ENCODE peak calls at places on chromosomes 6 and 20, in seven cellular contexts. A is HCT116, F is transverse colon, K is tibial nerve, O is stomach, C is lower leg skin, Z is HepG2. N is an unnamed sample.
A peak's percentile ranks its signal among the peaks of the same experiment; 100 is the strongest.

GRCh38 chr6:55675936-55676335 is 96.9 kb upstream of the HMGCLL1 start:
- DNase-seq in A (no peak), F (no peak), K (no peak), O (no peak), C (no peak), Z (no peak), N (no peak)

GRCh38 chr6:149990672-149991402 is 27.1 kb downstream of the ULBP1 start:
- DNase-seq in A (no peak), F (no peak), K (no peak), O (no peak), C (no peak), Z (no peak), N (no peak)

GRCh38 chr6:136989591-136990578 is 54.9 kb downstream of the IL20RA start:
- DNase-seq in A (no peak), F (peak; percentile 23), K (no peak), O (no peak), C (no peak), Z (no peak), N (peak; percentile 74)

GRCh38 chr6:103516336-103516735 is 1343.4 kb downstream of the HACE1 start:
- DNase-seq in A (no peak), F (no peak), K (no peak), O (no peak), C (no peak), Z (no peak), N (no peak)

GRCh38 chr6:158817298-158818007 is 1.7 kb downstream of the EZR start:
- DNase-seq in A (no peak), F (peak; percentile 68), K (no peak), O (peak; percentile 83), C (no peak), Z (peak; percentile 49), N (peak; percentile 70)

GRCh38 chr6:159378361-159378760 is 209.2 kb downstream of the FNDC1 start:
- DNase-seq in A (no peak), F (no peak), K (no peak), O (no peak), C (no peak), Z (no peak), N (no peak)

GRCh38 chr6:150208606-150209352 is 65.9 kb downstream of the PPP1R14C start:
- DNase-seq in A (no peak), F (no peak), K (no peak), O (no peak), C (no peak), Z (no peak), N (no peak)

GRCh38 chr20:63100926-63101699 is 94.3 kb upstream of the BHLHE23 start:
- DNase-seq in A (no peak), F (peak; percentile 5), K (no peak), O (no peak), C (no peak), Z (no peak), N (peak; percentile 56)

GRCh38 chr6:49384913-49385312 is 78.1 kb downstream of the MMUT start:
- DNase-seq in A (no peak), F (no peak), K (no peak), O (no peak), C (no peak), Z (no peak), N (no peak)

GRCh38 chr6:136344420-136344819 is 54.8 kb upstream of the BCLAF1 start:
- DNase-seq in A (no peak), F (no peak), K (no peak), O (no peak), C (no peak), Z (no peak), N (no peak)

GRCh38 chr6:113640046-113640445 is 217.1 kb upstream of the MARCKS start:
- DNase-seq in A (no peak), F (no peak), K (no peak), O (no peak), C (no peak), Z (no peak), N (no peak)

GRCh38 chr6:90619221-90619620 is 32.3 kb upstream of the MAP3K7 start:
- DNase-seq in A (no peak), F (no peak), K (no peak), O (no peak), C (no peak), Z (no peak), N (no peak)

GRCh38 chr6:116196841-116197240 is 57.0 kb downstream of the TSPYL4 start:
- DNase-seq in A (no peak), F (no peak), K (no peak), O (no peak), C (no peak), Z (no peak), N (no peak)

GRCh38 chr6:13302291-13302690 is 26.0 kb downstream of the TBC1D7 start:
- DNase-seq in A (no peak), F (no peak), K (no peak), O (no peak), C (peak; percentile 46), Z (no peak), N (no peak)

GRCh38 chr20:20017852-20018245 is 687 bp downstream of the NAA20 start:
- DNase-seq in A (no peak), F (no peak), K (no peak), O (no peak), C (no peak), Z (peak; percentile 40), N (no peak)

GRCh38 chr6:9766240-9766915 is 648.5 kb downstream of the TFAP2A start:
- DNase-seq in A (peak; percentile 10), F (no peak), K (no peak), O (no peak), C (no peak), Z (no peak), N (no peak)

GRCh38 chr6:125076482-125076742 is 77.2 kb upstream of the TPD52L1 start:
- DNase-seq in A (no peak), F (no peak), K (no peak), O (no peak), C (no peak), Z (no peak), N (no peak)

GRCh38 chr6:53734473-53735299 is 60.1 kb upstream of the LRRC1 start:
- DNase-seq in A (peak; percentile 92), F (peak; percentile 68), K (no peak), O (peak; percentile 60), C (no peak), Z (peak; percentile 31), N (no peak)

GRCh38 chr6:55141611-55142010 is 32.7 kb upstream of the HCRTR2 start:
- DNase-seq in A (no peak), F (no peak), K (no peak), O (no peak), C (no peak), Z (no peak), N (no peak)

DNA sequence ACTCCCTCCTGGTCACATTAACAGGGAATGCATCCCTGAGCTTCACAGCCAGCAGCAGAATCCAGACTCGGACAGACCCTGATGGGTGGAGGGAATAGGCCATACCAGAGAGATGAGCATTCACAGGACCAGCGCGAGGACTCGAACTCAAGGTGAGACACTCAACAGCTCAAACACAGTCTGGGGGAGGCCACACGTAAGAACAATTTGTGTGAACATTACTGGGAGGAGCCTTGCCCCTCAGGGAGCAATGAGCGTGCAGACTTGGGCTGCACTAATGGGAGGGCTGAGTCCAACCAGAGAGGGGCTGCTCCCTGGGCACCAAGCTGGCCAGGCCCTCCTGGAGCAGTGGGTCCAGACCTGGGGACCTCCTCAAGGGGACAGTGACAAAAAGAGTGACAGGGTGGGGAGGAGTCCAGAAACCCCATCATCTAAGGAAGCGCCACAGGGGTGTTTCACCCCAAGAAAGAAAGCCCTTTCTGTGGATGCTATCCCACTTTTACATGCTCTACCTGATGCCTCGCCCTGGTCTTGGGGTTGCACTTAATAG is 118.4 kb downstream of the MRPL14 start:
- DNase-seq in A (no peak), F (no peak), K (no peak), O (no peak), C (no peak), Z (no peak), N (peak; percentile 28)
- TF ChIP-seq POLR2A in A (no peak), F (no peak), K (no peak), O (no peak), C (no peak), Z (no peak), N (no peak)

DNA sequence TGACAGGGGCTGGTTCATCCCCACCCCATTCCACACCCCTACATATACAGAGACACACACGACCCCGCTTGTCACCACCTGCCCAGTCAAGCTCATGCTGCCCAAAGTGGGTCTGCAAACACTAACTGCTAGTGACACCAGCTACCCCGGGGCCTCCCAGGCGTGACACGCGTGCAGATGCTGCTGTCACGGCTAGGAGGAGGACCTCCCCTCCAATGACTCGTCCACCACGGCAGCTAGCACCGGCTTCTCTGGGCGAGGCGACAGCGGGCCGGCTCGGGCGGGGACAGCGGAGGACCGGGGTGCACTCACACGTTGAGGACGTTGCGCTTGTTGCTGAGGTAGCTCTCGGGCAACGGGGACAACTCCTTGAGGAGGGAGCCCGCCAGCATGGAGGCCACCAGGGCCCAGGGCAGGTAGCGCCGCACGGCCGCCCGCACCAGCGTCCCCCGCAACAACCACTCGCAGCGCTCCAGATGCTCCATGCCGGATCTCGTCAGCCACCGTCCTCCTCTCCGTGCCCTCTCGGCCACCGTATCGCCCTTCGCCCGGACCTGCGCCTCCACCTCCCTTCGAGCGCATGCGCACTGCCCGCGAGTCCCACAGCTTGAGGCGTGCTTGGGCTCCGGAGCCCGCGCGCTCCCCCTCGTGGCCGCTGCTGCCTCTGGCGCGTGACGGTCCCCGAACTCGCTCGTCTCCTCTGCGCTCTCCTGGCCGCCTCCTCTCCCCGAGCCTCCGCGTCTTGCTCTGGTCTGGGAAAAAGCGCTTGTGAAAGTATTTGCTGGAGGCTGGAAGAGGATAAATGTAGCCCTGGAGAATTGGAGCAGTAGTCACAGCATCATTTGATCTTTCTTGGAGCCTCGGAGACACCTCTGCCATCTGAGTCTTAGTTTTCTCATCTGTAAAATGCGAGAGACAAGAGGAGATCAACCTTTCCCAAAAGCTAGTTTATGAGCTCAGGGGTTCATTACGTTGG is at the start of gene FITM2:
- DNase-seq in A (peak; percentile 93), F (peak; percentile 99), K (peak; percentile 97), O (peak; percentile 99), C (peak; percentile 97), Z (peak; percentile 98), N (peak; percentile 99)
- TF ChIP-seq POLR2A in A (peak; percentile 46), F (peak; percentile 53), K (peak; percentile 32), O (no peak), C (no peak), Z (peak; percentile 97), N (no peak)

GRCh38 chr6:154606457-154606856 is 96.0 kb upstream of the CNKSR3 start:
- DNase-seq in A (no peak), F (no peak), K (no peak), O (no peak), C (no peak), Z (no peak), N (no peak)
- TF ChIP-seq POLR2A in A (no peak), F (no peak), K (no peak), O (no peak), C (no peak), Z (no peak), N (no peak)

GRCh38 chr6:25007269-25007699 is 71.5 kb upstream of the RIPOR2 start:
- DNase-seq in A (no peak), F (no peak), K (no peak), O (no peak), C (no peak), Z (no peak), N (no peak)

GRCh38 chr6:25006075-25006474 is 70.3 kb upstream of the RIPOR2 start:
- DNase-seq in A (no peak), F (no peak), K (no peak), O (no peak), C (no peak), Z (no peak), N (no peak)

GRCh38 chr6:25005010-25005409 is 69.2 kb upstream of the RIPOR2 start:
- DNase-seq in A (no peak), F (no peak), K (no peak), O (no peak), C (no peak), Z (no peak), N (no peak)

GRCh38 chr6:25008707-25009106 is 72.9 kb upstream of the RIPOR2 start:
- DNase-seq in A (no peak), F (no peak), K (no peak), O (no peak), C (no peak), Z (no peak), N (no peak)

GRCh38 chr6:25006565-25007001 is 70.8 kb upstream of the RIPOR2 start:
- DNase-seq in A (peak; percentile 7), F (peak; percentile 57), K (no peak), O (peak; percentile 72), C (peak; percentile 88), Z (no peak), N (peak; percentile 73)
- TF ChIP-seq POLR2A in A (no peak), F (peak; percentile 26), K (no peak), O (no peak), C (no peak), Z (no peak), N (no peak)